ENCODE peak calls at places on chromosomes 3 and 15, in four cellular contexts. M, A, O and L are unnamed samples.

GRCh38 chr3:131221731-131222130 is 159.8 kb upstream of the NUDT16 start:
- DNase-seq in M (no peak), A (peak), O (peak), L (peak)

GRCh38 chr15:84859651-84860050 is 24.8 kb upstream of the SLC28A1 start:
- DNase-seq in M (no peak), A (no peak), O (no peak), L (no peak)

GRCh38 chr3:71891483-71891882 is 106.5 kb upstream of the PROK2 start:
- DNase-seq in M (no peak), A (no peak), O (no peak), L (no peak)

GRCh38 chr3:72855001-72855400 is 6.8 kb upstream of the SHQ1 start:
- DNase-seq in M (no peak), A (no peak), O (no peak), L (no peak)

GRCh38 chr3:158105124-158105709 is 1.0 kb downstream of the SHOX2 start:
- DNase-seq in M (peak), A (no peak), O (peak), L (no peak)

GRCh38 chr3:68306571-68306970 is 625.8 kb downstream of the TAFA4 start:
- DNase-seq in M (peak), A (peak), O (no peak), L (peak)

GRCh38 chr3:114899186-114899931 is 247.7 kb downstream of the ZBTB20 start:
- DNase-seq in M (no peak), A (no peak), O (no peak), L (no peak)

GRCh38 chr15:58556541-58556940 is 124.8 kb downstream of the LIPC start:
- DNase-seq in M (no peak), A (no peak), O (no peak), L (no peak)

GRCh38 chr3:60552581-60552980 is 698.7 kb downstream of the FHIT start:
- DNase-seq in M (no peak), A (no peak), O (no peak), L (no peak)

GRCh38 chr15:72445426-72445825 is 28.7 kb upstream of the ARIH1 start:
- DNase-seq in M (no peak), A (no peak), O (no peak), L (no peak)

GRCh38 chr3:30620402-30621360 is 14.3 kb downstream of the TGFBR2 start:
- DNase-seq in M (peak), A (no peak), O (no peak), L (peak)

GRCh38 chr3:46711305-46711704 is 6.4 kb downstream of the PRSS50 start:
- DNase-seq in M (peak), A (no peak), O (no peak), L (no peak)